ENCODE peak calls at places on chromosome 2, in seven cellular contexts. R is body of pancreas, F is hepatocyte, Y is right atrium auricular region, U is Peyer's patch, I is bronchial epithelial cell, X is psoas muscle. E is an unnamed sample.
A peak's percentile ranks its signal among the peaks of the same experiment; 100 is the strongest.

GRCh38 chr2:28592481-28592880 is 96.6 kb downstream of the PLB1 start:
- DNase-seq in R (no peak), F (no peak), Y (no peak), U (no peak), I (no peak), X (no peak), E (no peak)

GRCh38 chr2:168592181-168592831 is 136.2 kb downstream of the CERS6 start:
- DNase-seq in R (no peak), F (no peak), Y (no peak), U (no peak), I (no peak), X (no peak), E (no peak)

GRCh38 chr2:37271376-37272067 is 40.1 kb downstream of the NDUFAF7 start:
- DNase-seq in R (no peak), F (no peak), Y (no peak), U (no peak), I (no peak), X (no peak), E (no peak)

GRCh38 chr2:202149155-202149762 is 76.2 kb downstream of the KIAA2012 start:
- DNase-seq in R (peak; percentile 25), F (no peak), Y (peak; percentile 62), U (no peak), I (no peak), X (no peak), E (no peak)

GRCh38 chr2:140344842-140345241 is 1564.7 kb upstream of the NXPH2 start:
- DNase-seq in R (no peak), F (no peak), Y (no peak), U (no peak), I (no peak), X (no peak), E (no peak)

GRCh38 chr2:127662937-127663565 is 12.3 kb downstream of the LIMS2 start:
- DNase-seq in R (no peak), F (no peak), Y (no peak), U (no peak), I (no peak), X (no peak), E (no peak)

GRCh38 chr2:235495373-235496238 is 1.8 kb downstream of the AGAP1 start:
- DNase-seq in R (no peak), F (no peak), Y (no peak), U (no peak), I (no peak), X (no peak), E (no peak)

GRCh38 chr2:217919781-217920351 is 82.9 kb downstream of the TNS1 start:
- DNase-seq in R (no peak), F (no peak), Y (no peak), U (no peak), I (no peak), X (peak; percentile 66), E (no peak)

GRCh38 chr2:47344890-47345583 is 57.9 kb upstream of the MSH2 start:
- DNase-seq in R (peak; percentile 91), F (peak; percentile 96), Y (peak; percentile 72), U (no peak), I (peak; percentile 52), X (peak; percentile 59), E (no peak)

GRCh38 chr2:174919886-174920595 is 85.1 kb downstream of the CHN1 start:
- DNase-seq in R (no peak), F (no peak), Y (no peak), U (no peak), I (no peak), X (no peak), E (no peak)

DNA sequence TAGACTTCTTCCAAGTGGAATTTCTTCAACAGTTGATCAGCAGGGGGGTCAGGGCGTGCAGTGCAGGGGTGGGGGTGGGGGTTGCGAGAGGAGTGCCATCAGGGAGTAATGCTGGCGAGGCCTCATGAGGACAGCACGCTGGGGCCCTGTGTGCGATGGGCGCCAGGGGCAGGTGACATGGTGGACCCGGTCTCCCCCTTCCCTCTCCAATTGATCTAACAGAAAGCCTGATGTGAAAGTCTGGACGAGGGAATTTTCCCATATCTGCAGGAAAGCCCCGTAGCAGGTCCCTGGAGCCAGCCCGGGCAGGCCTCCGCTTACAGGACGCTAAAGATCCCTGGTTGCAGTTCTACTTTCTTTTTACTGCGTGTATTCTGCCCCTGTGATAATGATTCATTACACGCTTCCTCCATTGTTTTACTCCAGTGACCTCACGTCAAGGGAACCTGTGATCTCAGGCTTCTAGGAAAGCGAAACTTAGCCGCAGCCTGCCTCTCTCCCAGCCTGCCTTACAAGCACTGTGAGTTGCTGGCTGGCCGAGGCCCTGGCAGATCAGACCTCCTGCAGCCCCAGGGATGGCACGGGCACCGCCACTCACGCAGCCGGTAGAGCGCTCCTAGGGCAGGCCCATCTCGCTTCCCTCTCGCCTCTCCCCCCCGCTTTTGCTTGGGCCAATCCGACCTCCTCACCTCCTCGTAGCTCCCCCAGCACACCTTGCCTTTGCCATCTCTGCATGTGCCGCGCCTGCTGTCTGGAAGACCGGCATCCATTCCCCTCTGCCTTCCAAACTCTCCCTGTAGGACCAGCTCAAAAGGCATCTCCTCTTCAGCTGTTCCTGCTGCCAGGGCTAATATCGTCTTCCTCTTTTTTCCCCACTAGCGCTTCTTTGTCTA is 19.2 kb downstream of the NEURL3 start:
- DNase-seq in R (peak; percentile 85), F (peak; percentile 66), Y (peak; percentile 76), U (peak; percentile 66), I (peak; percentile 96), X (peak; percentile 74), E (peak; percentile 89)
- H3K4me3 ChIP-seq in R (no peak overlapping the region), F (no peak overlapping the region), Y (peak overlapping the region; percentile 50), U (peak overlapping the region; percentile 59), I (peak overlapping the region; percentile 38), X (peak overlapping the region; percentile 67), E (peak overlapping the region; percentile 75)

GRCh38 chr2:64455545-64455944 is 1.6 kb downstream of the LGALSL start:
- DNase-seq in R (no peak), F (no peak), Y (no peak), U (no peak), I (no peak), X (no peak), E (no peak)

GRCh38 chr2:64455031-64455332 is 1.0 kb downstream of the LGALSL start:
- DNase-seq in R (no peak), F (no peak), Y (no peak), U (no peak), I (no peak), X (no peak), E (no peak)

GRCh38 chr2:64459575-64459974 is 5.6 kb downstream of the LGALSL start:
- DNase-seq in R (no peak), F (no peak), Y (no peak), U (no peak), I (no peak), X (no peak), E (no peak)

GRCh38 chr2:64456298-64456697 is 2.3 kb downstream of the LGALSL start:
- DNase-seq in R (peak; percentile 34), F (no peak), Y (no peak), U (no peak), I (no peak), X (no peak), E (no peak)

DNA sequence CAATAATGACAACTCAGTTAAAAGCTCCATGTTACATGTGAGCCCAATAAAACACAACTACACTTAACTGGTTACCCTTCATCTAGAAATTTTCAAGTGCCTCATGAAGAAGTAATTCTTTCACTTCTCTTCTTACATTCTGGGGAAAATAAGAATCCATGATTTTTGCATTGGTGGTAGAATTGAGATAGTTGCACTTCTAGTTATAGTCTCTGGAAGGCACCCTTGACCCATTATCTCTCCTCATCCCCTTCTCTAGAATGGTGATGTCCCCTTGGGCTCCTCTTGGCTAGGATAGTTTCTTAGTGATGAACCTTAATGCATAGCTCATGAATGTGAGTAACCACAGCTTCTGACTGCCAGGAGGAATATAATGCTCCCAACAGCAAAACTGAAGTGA is 3.6 kb downstream of the LGALSL start:
- DNase-seq in R (no peak), F (no peak), Y (no peak), U (no peak), I (no peak), X (no peak), E (no peak)
- TF ChIP-seq CTCF in R (no peak), F (no peak), Y (no peak), U (peak; percentile 11), I (no peak), X (no peak), E (peak; percentile 17)

DNA sequence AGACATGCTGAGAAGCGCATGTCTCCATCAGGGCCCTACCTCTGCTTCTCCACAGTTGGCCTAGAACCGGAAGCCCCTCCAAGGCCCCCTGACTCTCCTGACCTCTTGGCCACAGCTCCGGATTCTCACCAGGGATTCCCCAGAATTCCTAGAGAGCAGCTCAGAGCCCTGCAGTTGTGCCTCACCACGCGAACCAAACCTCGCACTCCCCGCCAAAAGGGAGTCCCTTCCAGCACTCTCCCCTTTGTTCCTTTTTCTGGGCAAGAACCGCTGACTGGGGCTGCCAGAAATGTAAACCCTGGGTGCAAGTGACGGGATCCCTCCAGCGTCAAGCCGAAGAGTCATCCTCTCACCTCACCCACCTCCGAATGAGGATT is 36.7 kb downstream of the AFF3 start:
- DNase-seq in R (no peak), F (no peak), Y (no peak), U (no peak), I (no peak), X (no peak), E (no peak)
- H3K4me3 ChIP-seq in R (no peak overlapping the region), F (no peak overlapping the region), Y (peak overlapping the region; percentile 69), U (peak overlapping the region; percentile 63), I (no peak overlapping the region), X (peak overlapping the region; percentile 62), E (no peak overlapping the region)

DNA sequence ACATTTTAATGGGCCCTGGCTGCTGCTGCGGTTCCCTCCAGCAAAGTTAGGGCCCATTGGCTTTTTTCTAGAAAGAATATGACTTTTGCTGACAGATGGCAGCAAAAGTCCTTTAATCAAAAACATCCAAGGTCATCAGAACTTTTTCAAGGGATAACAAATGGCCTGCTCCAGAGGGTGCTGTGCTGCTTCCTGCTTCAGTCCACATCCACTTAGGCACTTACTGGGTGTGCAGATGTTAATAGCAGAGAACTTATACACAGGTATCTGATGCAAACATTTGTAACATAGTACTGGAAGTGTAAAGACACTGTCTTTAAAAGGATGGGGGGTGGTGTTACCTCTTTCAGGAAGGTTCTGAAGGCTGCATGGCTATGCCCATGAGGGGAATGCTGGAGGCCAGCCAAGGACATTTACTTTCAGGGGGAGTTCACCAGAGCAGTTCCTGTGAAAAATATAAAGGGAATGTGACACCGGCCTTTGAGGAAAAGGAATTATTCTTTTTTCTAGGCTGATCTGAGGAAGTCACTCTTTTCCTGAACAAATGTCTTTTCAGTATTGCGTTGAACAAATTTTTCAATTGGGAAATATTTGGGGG is 5.6 kb downstream of the HOXD8 start:
- DNase-seq in R (no peak), F (no peak), Y (no peak), U (no peak), I (no peak), X (no peak), E (no peak)
- TF ChIP-seq CTCF in R (peak; percentile 5), F (no peak), Y (no peak), U (no peak), I (no peak), X (no peak), E (no peak)

DNA sequence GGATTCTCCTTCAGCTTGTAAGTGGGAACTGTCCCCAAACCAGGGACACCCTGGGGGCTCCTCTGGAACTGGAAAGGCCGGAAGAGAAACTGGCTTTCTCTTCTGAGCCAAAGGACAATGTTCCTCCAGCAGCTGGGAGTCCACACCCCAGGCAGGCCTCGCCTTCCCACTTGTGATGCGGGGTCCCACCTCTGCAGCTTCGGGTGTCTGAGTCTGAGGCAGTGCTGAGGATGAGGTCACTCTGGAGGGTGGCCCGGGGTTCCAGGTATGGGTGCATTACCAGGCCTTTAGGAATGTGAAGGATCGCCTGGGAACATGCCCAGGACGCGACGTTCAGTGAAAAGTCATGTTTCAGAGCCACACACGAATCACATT is 18.2 kb upstream of the BOK start:
- DNase-seq in R (peak; percentile 74), F (no peak), Y (no peak), U (no peak), I (peak; percentile 72), X (peak; percentile 73), E (no peak)
- H3K4me3 ChIP-seq in R (no peak overlapping the region), F (no peak overlapping the region), Y (peak overlapping the region; percentile 51), U (peak overlapping the region; percentile 47), I (peak overlapping the region; percentile 42), X (peak overlapping the region; percentile 66), E (no peak overlapping the region)